ENCODE peak calls at places on chromosomes 11 and 22, in ten cellular contexts. S is HAP-1; V is A549; Z is neuronal stem cell; Y is LNCaP clone FGC; P is IMR-90; R is naive thymus-derived CD4-positive, alpha-beta T cell; G is tibial artery; I is astrocyte of the spinal cord; J is AG04449. W is an unnamed sample.

GRCh38 chr22:39592104-39593060 is 21.8 kb downstream of the CACNA1I start:
- DNase-seq in S (no peak), V (peak), Z (no peak), Y (no peak), P (peak), R (no peak), G (no peak), I (peak), J (peak), W (peak)

GRCh38 chr22:20304646-20305045 is 15.2 kb downstream of the DGCR6L start:
- DNase-seq in S (no peak), V (no peak), Z (no peak), Y (no peak), P (no peak), R (no peak), G (no peak), I (no peak), J (no peak), W (no peak)

GRCh38 chr11:128356992-128357391 is 230.4 kb downstream of the ETS1 start:
- DNase-seq in S (no peak), V (no peak), Z (no peak), Y (no peak), P (no peak), R (no peak), G (no peak), I (no peak), J (no peak), W (no peak)

GRCh38 chr22:43451651-43452050 is 39.8 kb downstream of the MPPED1 start:
- DNase-seq in S (no peak), V (no peak), Z (no peak), Y (no peak), P (no peak), R (no peak), G (no peak), I (no peak), J (no peak), W (no peak)

GRCh38 chr11:1822648-1823375 is 12.0 kb upstream of the SYT8 start:
- DNase-seq in S (no peak), V (no peak), Z (no peak), Y (no peak), P (no peak), R (no peak), G (no peak), I (no peak), J (no peak), W (no peak)

GRCh38 chr22:28245579-28246224 is 326.6 kb upstream of the PITPNB start:
- DNase-seq in S (no peak), V (no peak), Z (no peak), Y (no peak), P (no peak), R (no peak), G (no peak), I (no peak), J (no peak), W (no peak)

GRCh38 chr22:50078761-50079160 is 6.5 kb downstream of the MLC1 start:
- DNase-seq in S (no peak), V (no peak), Z (no peak), Y (no peak), P (no peak), R (no peak), G (no peak), I (no peak), J (no peak), W (no peak)

GRCh38 chr11:134027671-134028070 is 41.2 kb upstream of the JAM3 start:
- DNase-seq in S (no peak), V (no peak), Z (no peak), Y (no peak), P (no peak), R (peak), G (no peak), I (no peak), J (no peak), W (no peak)

GRCh38 chr11:63944987-63945386 is 6.2 kb downstream of the NAA40 start:
- DNase-seq in S (no peak), V (no peak), Z (no peak), Y (peak), P (no peak), R (no peak), G (peak), I (no peak), J (no peak), W (no peak)
- H3K4me3 ChIP-seq in S (no peak), V (no peak), Z (no peak), Y (no peak), P (no peak), R (no peak), G (no peak), I (no peak), J (no peak), W (no peak)

GRCh38 chr11:67586568-67587250 is 3.1 kb downstream of the GSTP1 start:
- DNase-seq in S (no peak), V (no peak), Z (no peak), Y (no peak), P (no peak), R (no peak), G (no peak), I (no peak), J (no peak), W (no peak)
- H3K4me3 ChIP-seq in S (no peak), V (no peak), Z (no peak), Y (no peak), P (no peak), R (no peak), G (no peak), I (no peak), J (no peak), W (no peak)

GRCh38 chr11:65592840-65593517 is 2.6 kb downstream of the KCNK7 start:
- DNase-seq in S (no peak), V (no peak), Z (no peak), Y (no peak), P (no peak), R (no peak), G (no peak), I (no peak), J (no peak), W (no peak)
- H3K4me3 ChIP-seq in S (no peak), V (no peak), Z (no peak), Y (no peak), P (no peak), R (no peak), G (no peak), I (no peak), J (no peak), W (no peak)

GRCh38 chr11:57798905-57799559 is 37.4 kb downstream of the CTNND1 start:
- DNase-seq in S (no peak), V (peak), Z (no peak), Y (peak), P (peak), R (no peak), G (peak), I (peak), J (no peak), W (no peak)
- H3K4me3 ChIP-seq in S (no peak), V (no peak), Z (no peak), Y (peak), P (no peak), R (no peak), G (no peak), I (no peak), J (no peak), W (no peak)

GRCh38 chr11:78022397-78023396 is at the start of gene KCTD14:
- DNase-seq in S (no peak), V (no peak), Z (no peak), Y (no peak), P (no peak), R (no peak), G (no peak), I (no peak), J (no peak), W (no peak)
- H3K4me3 ChIP-seq in S (no peak), V (peak), Z (no peak), Y (no peak), P (peak), R (no peak), G (peak), I (peak), J (peak), W (peak)

GRCh38 chr11:63978551-63979235 is 4.3 kb downstream of the COX8A start:
- DNase-seq in S (no peak), V (no peak), Z (no peak), Y (peak), P (no peak), R (no peak), G (no peak), I (no peak), J (no peak), W (no peak)
- H3K4me3 ChIP-seq in S (no peak), V (no peak), Z (no peak), Y (peak), P (no peak), R (no peak), G (no peak), I (no peak), J (no peak), W (no peak)

DNA sequence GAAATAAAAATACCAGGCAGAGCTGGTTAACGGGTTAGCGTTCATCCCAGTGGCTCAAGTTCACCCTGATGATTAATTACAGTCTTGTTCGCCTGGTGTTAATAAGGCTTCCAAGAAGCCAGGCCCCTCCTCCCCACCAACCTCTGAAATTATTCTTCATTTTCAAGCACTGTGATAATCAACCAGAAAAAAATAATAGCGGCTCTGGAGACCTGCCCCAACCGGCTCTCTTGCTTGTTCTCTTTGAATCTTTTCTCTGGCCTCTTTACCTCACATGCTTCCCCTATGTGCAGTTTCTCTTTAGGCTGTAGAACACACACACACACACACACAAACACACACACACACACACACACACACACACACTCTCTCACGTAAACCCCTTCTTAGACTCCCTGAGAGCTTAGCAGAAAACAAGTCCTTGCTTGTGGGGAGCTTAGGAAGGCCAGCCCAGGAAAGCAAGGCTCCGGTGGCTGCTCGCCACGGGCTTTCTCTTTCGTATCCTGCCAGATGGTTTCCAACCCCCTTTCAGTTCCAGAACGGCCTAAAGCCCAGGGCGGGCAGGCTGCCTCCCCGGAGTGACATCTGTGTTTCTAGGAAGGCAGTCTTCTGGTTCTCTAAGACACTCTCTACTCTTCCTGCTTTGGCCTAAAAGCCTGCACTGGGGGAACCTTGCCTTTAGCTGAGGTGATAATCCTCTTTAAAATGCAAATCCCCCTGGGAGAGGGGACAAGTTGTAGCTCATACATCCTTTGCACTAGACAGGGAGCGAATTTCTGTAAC is 106.4 kb upstream of the SESN3 start:
- DNase-seq in S (peak), V (no peak), Z (peak), Y (no peak), P (peak), R (peak), G (peak), I (peak), J (no peak), W (peak)
- H3K4me3 ChIP-seq in S (no peak), V (no peak), Z (no peak), Y (no peak), P (peak), R (peak), G (peak), I (no peak), J (peak), W (no peak)

GRCh38 chr11:86138958-86139357 is 70.1 kb upstream of the PICALM start:
- DNase-seq in S (no peak), V (no peak), Z (no peak), Y (no peak), P (no peak), R (no peak), G (no peak), I (no peak), J (no peak), W (no peak)
- H3K4me3 ChIP-seq in S (no peak), V (no peak), Z (no peak), Y (no peak), P (no peak), R (peak), G (no peak), I (no peak), J (no peak), W (no peak)

W was measured in skeletal muscle cell.